ENCODE peak calls at places on chromosomes 3 and 15, in four cellular contexts. One of them, this sample, is unnamed.

GRCh38 chr3:50671331-50671730 is 3.4 kb upstream of the DOCK3 start:
- DNase-seq in K562: no peak
- DNase-seq in H1: no peak
- DNase-seq in HepG2: no peak
- DNase-seq in this sample: no peak

GRCh38 chr3:45944830-45945620 is 1.8 kb downstream of the CXCR6 start:
- DNase-seq in K562: no peak
- DNase-seq in H1: no peak
- DNase-seq in HepG2: no peak
- DNase-seq in this sample: no peak

GRCh38 chr15:55937040-55937439 is 56.4 kb downstream of the NEDD4 start:
- DNase-seq in K562: no peak
- DNase-seq in H1: no peak
- DNase-seq in HepG2: no peak
- DNase-seq in this sample: no peak

GRCh38 chr3:4045756-4046155 is 246.5 kb downstream of the LRRN1 start:
- DNase-seq in K562: no peak
- DNase-seq in H1: no peak
- DNase-seq in HepG2: no peak
- DNase-seq in this sample: no peak

GRCh38 chr3:19148768-19149091 is 420 bp downstream of the KCNH8 start:
- DNase-seq in K562: no peak
- DNase-seq in H1: no peak
- DNase-seq in HepG2: no peak
- DNase-seq in this sample: no peak

GRCh38 chr3:142987080-142987700 is 14.2 kb upstream of the U2SURP start:
- DNase-seq in K562: peak; percentile 37
- DNase-seq in H1: no peak
- DNase-seq in HepG2: peak; percentile 18
- DNase-seq in this sample: no peak

GRCh38 chr3:33386631-33387030 is 53.6 kb downstream of the UBP1 start:
- DNase-seq in K562: no peak
- DNase-seq in H1: no peak
- DNase-seq in HepG2: no peak
- DNase-seq in this sample: no peak

GRCh38 chr15:49428392-49429095 is 5.5 kb downstream of the FGF7 start:
- DNase-seq in K562: no peak
- DNase-seq in H1: no peak
- DNase-seq in HepG2: no peak
- DNase-seq in this sample: no peak

GRCh38 chr15:58517252-58517681 is 85.5 kb downstream of the LIPC start:
- DNase-seq in K562: no peak
- DNase-seq in H1: no peak
- DNase-seq in HepG2: no peak
- DNase-seq in this sample: no peak

GRCh38 chr3:135009014-135009413 is 214.0 kb downstream of the EPHB1 start:
- DNase-seq in K562: no peak
- DNase-seq in H1: no peak
- DNase-seq in HepG2: no peak
- DNase-seq in this sample: no peak

GRCh38 chr3:134197681-134198261 is 52.9 kb downstream of the RYK start:
- DNase-seq in K562: peak; percentile 38
- DNase-seq in H1: no peak
- DNase-seq in HepG2: peak; percentile 48
- DNase-seq in this sample: no peak

GRCh38 chr3:113304856-113305540 is 93.6 kb downstream of the BOC start:
- DNase-seq in K562: no peak
- DNase-seq in H1: no peak
- DNase-seq in HepG2: no peak
- DNase-seq in this sample: peak; percentile 38
- TF ChIP-seq CTCF in K562: no peak
- TF ChIP-seq CTCF in H1: peak; percentile 61
- TF ChIP-seq CTCF in HepG2: no peak
- TF ChIP-seq CTCF in this sample: no peak

GRCh38 chr3:23442598-23443383 is 239.7 kb downstream of the UBE2E2 start:
- DNase-seq in K562: no peak
- DNase-seq in H1: no peak
- DNase-seq in HepG2: no peak
- DNase-seq in this sample: no peak
- TF ChIP-seq JUN in K562: no peak
- TF ChIP-seq JUN in H1: no peak
- TF ChIP-seq JUN in HepG2: no peak
- TF ChIP-seq JUN in this sample: no peak

GRCh38 chr3:101861212-101861977 is 12.1 kb downstream of the NFKBIZ start:
- DNase-seq in K562: no peak
- DNase-seq in H1: no peak
- DNase-seq in HepG2: no peak
- DNase-seq in this sample: no peak
- TF ChIP-seq CREB1 in K562: no peak
- TF ChIP-seq CREB1 in H1: no peak
- TF ChIP-seq CREB1 in HepG2: no peak
- TF ChIP-seq CREB1 in this sample: no peak

GRCh38 chr3:79406175-79406574 is 361.6 kb downstream of the ROBO1 start:
- DNase-seq in K562: no peak
- DNase-seq in H1: peak; percentile 50
- DNase-seq in HepG2: no peak
- DNase-seq in this sample: peak; percentile 45
- TF ChIP-seq CTCF in K562: no peak
- TF ChIP-seq CTCF in H1: peak; percentile 61
- TF ChIP-seq CTCF in HepG2: no peak
- TF ChIP-seq CTCF in this sample: peak; percentile 16

GRCh38 chr3:185813691-185814215 is 11.1 kb downstream of the IGF2BP2 start:
- DNase-seq in K562: no peak
- DNase-seq in H1: no peak
- DNase-seq in HepG2: peak; percentile 45
- DNase-seq in this sample: peak; percentile 67
- TF ChIP-seq JUN in K562: no peak
- TF ChIP-seq JUN in H1: no peak
- TF ChIP-seq JUN in HepG2: no peak
- TF ChIP-seq JUN in this sample: no peak

This sample was measured in WTC11.